ENCODE peak calls at places on chromosomes 1 and 21, in six cellular contexts. V is H1, J is fibroblast of mammary gland, W is MM.1S, A is body of pancreas, Z is colonic mucosa. E is an unnamed sample.

GRCh38 chr1:20403423-20404145 is 82.4 kb downstream of the CAMK2N1 start:
- DNase-seq in V (no peak), J (no peak), W (no peak), A (no peak), Z (no peak), E (no peak)

GRCh38 chr1:36447450-36447849 is 2.8 kb downstream of the OSCP1 start:
- DNase-seq in V (no peak), J (no peak), W (no peak), A (no peak), Z (no peak), E (no peak)

GRCh38 chr1:198132060-198132781 is 24.6 kb upstream of the NEK7 start:
- DNase-seq in V (no peak), J (no peak), W (no peak), A (no peak), Z (no peak), E (no peak)

GRCh38 chr1:220775238-220775853 is 11.4 kb upstream of the MTARC1 start:
- DNase-seq in V (no peak), J (peak; percentile 37), W (peak; percentile 40), A (peak; percentile 35), Z (no peak), E (no peak)

GRCh38 chr1:208654241-208654640 is 410.1 kb upstream of the PLXNA2 start:
- DNase-seq in V (no peak), J (peak; percentile 30), W (peak; percentile 47), A (no peak), Z (peak; percentile 20), E (no peak)

GRCh38 chr1:242467556-242468145 is 56.8 kb downstream of the PLD5 start:
- DNase-seq in V (peak; percentile 13), J (peak; percentile 66), W (peak; percentile 48), A (peak; percentile 36), Z (peak; percentile 37), E (no peak)

GRCh38 chr1:28450561-28450960 is 55.3 kb upstream of the RCC1 start:
- DNase-seq in V (no peak), J (no peak), W (peak; percentile 84), A (no peak), Z (no peak), E (no peak)

GRCh38 chr1:173997796-173998195 is 24.4 kb downstream of the RC3H1 start:
- DNase-seq in V (no peak), J (no peak), W (no peak), A (no peak), Z (no peak), E (no peak)

GRCh38 chr1:157217486-157217885 is 79.3 kb upstream of the ETV3 start:
- DNase-seq in V (no peak), J (no peak), W (no peak), A (no peak), Z (no peak), E (no peak)

GRCh38 chr1:240878631-240879030 is 266.7 kb upstream of the GREM2 start:
- DNase-seq in V (no peak), J (peak; percentile 33), W (no peak), A (no peak), Z (no peak), E (no peak)

GRCh38 chr1:8533124-8533523 is 215.2 kb downstream of the SLC45A1 start:
- DNase-seq in V (no peak), J (no peak), W (no peak), A (no peak), Z (no peak), E (no peak)

GRCh38 chr1:179156026-179156425 is 73.5 kb downstream of the ABL2 start:
- DNase-seq in V (no peak), J (no peak), W (no peak), A (no peak), Z (no peak), E (no peak)

GRCh38 chr1:240496941-240497340 is 115.0 kb downstream of the GREM2 start:
- DNase-seq in V (no peak), J (no peak), W (no peak), A (no peak), Z (no peak), E (no peak)

GRCh38 chr21:43876605-43877004 is 11.6 kb downstream of the AGPAT3 start:
- DNase-seq in V (no peak), J (no peak), W (no peak), A (no peak), Z (no peak), E (no peak)

GRCh38 chr1:156921053-156921529 is 659 bp downstream of the LRRC71 start:
- DNase-seq in V (no peak), J (no peak), W (no peak), A (no peak), Z (no peak), E (no peak)

GRCh38 chr21:44082648-44083436 is 24.4 kb upstream of the PWP2 start:
- DNase-seq in V (no peak), J (no peak), W (no peak), A (no peak), Z (no peak), E (no peak)

GRCh38 chr1:85992756-85993155 is 163.8 kb downstream of the COL24A1 start:
- DNase-seq in V (no peak), J (peak; percentile 72), W (peak; percentile 83), A (no peak), Z (no peak), E (no peak)

GRCh38 chr1:33454646-33455282 is 17.7 kb upstream of the ZSCAN20 start:
- DNase-seq in V (no peak), J (peak; percentile 49), W (no peak), A (no peak), Z (no peak), E (no peak)

GRCh38 chr21:17250651-17251294 is 262.1 kb upstream of the CXADR start:
- DNase-seq in V (no peak), J (peak; percentile 52), W (no peak), A (no peak), Z (no peak), E (no peak)

GRCh38 chr1:21604208-21604957 is 64.8 kb downstream of the RAP1GAP start:
- DNase-seq in V (no peak), J (no peak), W (no peak), A (no peak), Z (no peak), E (no peak)

GRCh38 chr1:118947003-118947765 is 41.0 kb downstream of the TBX15 start:
- DNase-seq in V (no peak), J (peak; percentile 76), W (no peak), A (no peak), Z (no peak), E (no peak)

GRCh38 chr21:45014747-45015468 is 59.5 kb upstream of the ADARB1 start:
- DNase-seq in V (no peak), J (no peak), W (no peak), A (peak; percentile 7), Z (no peak), E (no peak)

GRCh38 chr1:18970762-18971161 is 14.3 kb upstream of the IFFO2 start:
- DNase-seq in V (no peak), J (no peak), W (no peak), A (no peak), Z (no peak), E (no peak)

GRCh38 chr1:18974005-18974404 is 17.5 kb upstream of the IFFO2 start:
- DNase-seq in V (no peak), J (no peak), W (no peak), A (no peak), Z (no peak), E (no peak)

GRCh38 chr1:18973446-18973955 is 17.0 kb upstream of the IFFO2 start:
- DNase-seq in V (no peak), J (no peak), W (no peak), A (no peak), Z (no peak), E (no peak)

GRCh38 chr1:18972991-18973390 is 16.5 kb upstream of the IFFO2 start:
- DNase-seq in V (no peak), J (no peak), W (no peak), A (no peak), Z (no peak), E (no peak)

DNA sequence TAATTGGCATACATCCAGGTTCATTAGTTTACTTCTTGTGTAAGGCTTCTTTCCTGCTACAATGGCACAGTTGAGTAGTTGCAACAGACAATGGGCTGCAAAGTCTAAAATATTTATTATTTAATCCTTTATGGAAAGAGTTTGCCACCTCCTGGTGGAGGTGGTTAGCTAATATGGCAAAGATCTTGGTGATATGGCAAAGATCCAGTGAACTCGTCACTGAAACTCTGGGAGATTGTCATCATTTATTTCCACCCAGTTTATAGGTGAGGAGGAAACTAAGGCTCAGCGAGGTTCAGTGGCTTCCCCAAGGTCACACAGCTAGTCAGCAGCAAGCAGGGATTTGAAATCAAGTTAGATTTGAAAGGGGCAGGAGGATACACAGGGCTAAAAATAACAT is 16.1 kb upstream of the IFFO2 start:
- DNase-seq in V (no peak), J (peak; percentile 55), W (no peak), A (peak; percentile 21), Z (no peak), E (no peak)
- TF ChIP-seq CTCF in V (peak; percentile 21), J (peak; percentile 37), W (peak; percentile 24), A (peak; percentile 36), Z (no peak), E (peak; percentile 50)

DNA sequence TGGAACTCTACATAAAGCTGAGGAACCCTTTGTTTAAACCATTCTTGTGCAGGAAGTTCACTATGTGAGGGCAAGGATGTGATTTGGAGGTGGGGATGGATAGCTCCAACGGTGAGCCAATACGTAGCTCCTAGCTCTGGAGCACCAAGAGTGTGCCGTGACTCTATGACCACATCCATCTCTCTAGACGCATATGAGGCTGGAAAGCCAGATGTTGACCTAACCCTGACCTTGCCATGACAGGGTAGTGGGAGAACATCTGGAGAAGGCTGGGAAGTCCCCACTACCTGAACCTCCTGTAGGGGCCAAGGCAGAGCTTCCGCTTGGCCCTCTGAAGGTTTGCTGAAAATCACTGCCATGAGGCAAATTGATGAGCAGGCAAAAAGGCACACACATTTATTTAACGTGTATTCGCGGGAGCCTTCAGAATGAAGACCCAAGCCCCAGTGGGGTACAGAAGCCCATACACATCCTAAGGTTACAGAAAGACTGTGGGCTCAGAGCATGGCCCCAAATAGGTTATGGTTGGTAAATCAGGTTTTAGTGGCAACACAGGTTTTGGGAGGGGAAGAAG is 43.4 kb downstream of the EIF2D start:
- DNase-seq in V (no peak), J (no peak), W (peak; percentile 77), A (no peak), Z (no peak), E (no peak)
- H3K4me3 ChIP-seq in V (no peak overlapping the region), J (no peak overlapping the region), W (no peak overlapping the region), A (no peak overlapping the region), Z (no peak overlapping the region), E (no peak overlapping the region)

GRCh38 chr1:32289256-32289655 is 2.6 kb upstream of the HDAC1 start:
- DNase-seq in V (no peak), J (no peak), W (no peak), A (no peak), Z (no peak), E (no peak)
- TF ChIP-seq CTCF in V (no peak), J (no peak), W (no peak), A (no peak), Z (no peak), E (no peak)

GRCh38 chr1:2022063-2022770 is 3.1 kb downstream of the GABRD start:
- DNase-seq in V (no peak), J (no peak), W (no peak), A (no peak), Z (no peak), E (no peak)

GRCh38 chr1:2025491-2025981 is 6.4 kb downstream of the GABRD start:
- DNase-seq in V (no peak), J (no peak), W (no peak), A (no peak), Z (no peak), E (no peak)

GRCh38 chr1:2023187-2023586 is 4.0 kb downstream of the GABRD start:
- DNase-seq in V (no peak), J (no peak), W (no peak), A (no peak), Z (no peak), E (no peak)

GRCh38 chr1:2024451-2024850 is 5.3 kb downstream of the GABRD start:
- DNase-seq in V (no peak), J (no peak), W (no peak), A (no peak), Z (no peak), E (no peak)

GRCh38 chr1:2024887-2025286 is 5.7 kb downstream of the GABRD start:
- DNase-seq in V (no peak), J (no peak), W (no peak), A (no peak), Z (no peak), E (no peak)
- H3K4me3 ChIP-seq in V (no peak overlapping the region), J (no peak overlapping the region), W (no peak overlapping the region), A (no peak overlapping the region), Z (no peak overlapping the region), E (no peak overlapping the region)